ENCODE peak calls at places on chromosomes 3 and 15, in nine cellular contexts. B is A549; F is RWPE2; N is heart left ventricle; T is stimulated activated CD8-positive, alpha-beta memory T cell treated with anti-CD3 and anti-CD28 coated beads, Interleukin-12 subunit alpha, Interleukin-12 subunit beta, amount 100 ng/mL, for 1 hour; Z is Right ventricle myocardium inferior; X is mesendoderm; D is naive thymus-derived CD8-positive, alpha-beta T cell; Q is A172. C is an unnamed sample.

GRCh38 chr15:40065166-40065565 is 26.2 kb upstream of the SRP14 start:
- DNase-seq in X (no peak), F (no peak), D (no peak), Z (no peak), Q (peak; percentile 22), T (no peak), B (no peak), N (no peak), C (no peak)

GRCh38 chr15:67805871-67806538 is 19.3 kb upstream of the SKOR1 start:
- DNase-seq in Z (peak; percentile 56), T (no peak), D (no peak), N (no peak), Q (no peak), X (no peak), F (no peak), B (no peak), C (no peak)

GRCh38 chr3:183576487-183577107 is 21.1 kb upstream of the KLHL6 start:
- DNase-seq in N (no peak), Z (no peak), X (no peak), B (no peak), Q (peak; percentile 24), T (no peak), D (no peak), F (no peak), C (no peak)

GRCh38 chr3:43862470-43862869 is 171.7 kb downstream of the ABHD5 start:
- DNase-seq in N (no peak), B (no peak), Q (no peak), Z (no peak), T (no peak), F (no peak), D (no peak), X (no peak), C (no peak)

GRCh38 chr3:10359761-10360161 is 38.8 kb upstream of the SEC13 start:
- DNase-seq in Q (no peak), T (no peak), F (no peak), N (no peak), D (no peak), B (no peak), X (no peak), Z (no peak), C (no peak)

GRCh38 chr15:70855764-70856163 is 1.8 kb upstream of the LARP6 start:
- DNase-seq in N (no peak), T (no peak), B (no peak), F (no peak), Q (no peak), X (no peak), D (no peak), Z (no peak), C (no peak)

GRCh38 chr15:100580414-100580813 is 21.6 kb downstream of the LINS1 start:
- DNase-seq in F (no peak), N (no peak), X (no peak), T (no peak), B (no peak), D (no peak), Z (no peak), Q (no peak), C (no peak)

GRCh38 chr3:9405756-9406155 is 8.3 kb downstream of the SETD5 start:
- DNase-seq in Q (no peak), B (no peak), N (no peak), Z (no peak), D (no peak), F (no peak), T (no peak), X (no peak), C (no peak)

GRCh38 chr3:5195605-5196004 is 8.1 kb downstream of the EDEM1 start:
- DNase-seq in D (no peak), T (no peak), X (no peak), F (no peak), N (peak; percentile 46), B (no peak), Z (peak; percentile 67), Q (peak; percentile 80), C (peak; percentile 39)

GRCh38 chr3:8518138-8518537 is 16.5 kb downstream of the LMCD1 start:
- DNase-seq in F (no peak), N (no peak), Z (no peak), X (no peak), B (no peak), D (no peak), T (no peak), Q (no peak), C (no peak)

GRCh38 chr15:40053234-40054055 is 14.5 kb upstream of the SRP14 start:
- DNase-seq in Z (no peak), Q (no peak), X (no peak), T (no peak), F (no peak), N (no peak), B (no peak), D (no peak), C (no peak)

GRCh38 chr3:85709483-85709882 is 750.7 kb downstream of the CADM2 start:
- DNase-seq in D (no peak), B (no peak), T (no peak), X (no peak), N (no peak), Z (no peak), Q (no peak), F (no peak), C (no peak)

GRCh38 chr3:172651936-172652595 is 58.8 kb downstream of the NCEH1 start:
- DNase-seq in Z (no peak), T (no peak), X (no peak), Q (no peak), F (no peak), B (no peak), N (no peak), D (no peak), C (no peak)

GRCh38 chr15:90101130-90101968 is 919 bp downstream of the IDH2 start:
- DNase-seq in N (peak; percentile 76), D (peak; percentile 27), T (no peak), B (no peak), Q (no peak), F (no peak), Z (peak; percentile 85), X (peak; percentile 82), C (peak; percentile 77)

C was measured in left ventricle myocardium superior.